ENCODE peak calls at places on chromosomes 2 and 18, in ten cellular contexts. Y, N, W, L, G, F, S, B, M and O are unnamed samples.

GRCh38 chr2:45446016-45446415 is 165.1 kb downstream of the SRBD1 start:
- DNase-seq in Y (no peak), N (no peak), W (no peak), L (no peak), G (no peak), F (no peak), S (no peak), B (no peak), M (no peak), O (no peak)

GRCh38 chr2:156399224-156399949 is 36.8 kb upstream of the GPD2 start:
- DNase-seq in Y (no peak), N (no peak), W (no peak), L (no peak), G (peak), F (peak), S (no peak), B (no peak), M (no peak), O (peak)

GRCh38 chr2:16332681-16333519 is 332.7 kb downstream of the CYRIA start:
- DNase-seq in Y (no peak), N (no peak), W (no peak), L (no peak), G (no peak), F (no peak), S (no peak), B (no peak), M (no peak), O (no peak)

GRCh38 chr2:38598200-38598990 is 4.3 kb downstream of the HNRNPLL start:
- DNase-seq in Y (no peak), N (no peak), W (no peak), L (no peak), G (no peak), F (no peak), S (no peak), B (no peak), M (no peak), O (no peak)

GRCh38 chr2:227312579-227312978 is 12.5 kb upstream of the MFF start:
- DNase-seq in Y (no peak), N (no peak), W (no peak), L (no peak), G (no peak), F (no peak), S (no peak), B (no peak), M (no peak), O (no peak)

GRCh38 chr2:31397099-31397498 is 17.4 kb downstream of the XDH start:
- DNase-seq in Y (no peak), N (no peak), W (no peak), L (no peak), G (no peak), F (no peak), S (no peak), B (no peak), M (no peak), O (no peak)

GRCh38 chr2:233982421-233983121 is 65.4 kb downstream of the TRPM8 start:
- DNase-seq in Y (no peak), N (no peak), W (no peak), L (no peak), G (peak), F (peak), S (no peak), B (no peak), M (no peak), O (no peak)

GRCh38 chr2:237091779-237092436 is 6.2 kb downstream of the COPS8 start:
- DNase-seq in Y (no peak), N (no peak), W (no peak), L (no peak), G (peak), F (peak), S (no peak), B (no peak), M (no peak), O (no peak)

GRCh38 chr18:73980289-73980979 is 167.2 kb downstream of the FBXO15 start:
- DNase-seq in Y (no peak), N (no peak), W (peak), L (peak), G (no peak), F (no peak), S (no peak), B (no peak), M (no peak), O (no peak)

GRCh38 chr18:3029215-3029972 is 16.4 kb upstream of the LPIN2 start:
- DNase-seq in Y (no peak), N (peak), W (no peak), L (no peak), G (peak), F (peak), S (no peak), B (no peak), M (no peak), O (no peak)

GRCh38 chr18:8361941-8362471 is 247.2 kb upstream of the RAB12 start:
- DNase-seq in Y (no peak), N (no peak), W (no peak), L (no peak), G (no peak), F (no peak), S (no peak), B (no peak), M (no peak), O (no peak)

GRCh38 chr18:79490593-79491551 is 95.1 kb downstream of the NFATC1 start:
- DNase-seq in Y (no peak), N (no peak), W (no peak), L (no peak), G (no peak), F (no peak), S (no peak), B (no peak), M (no peak), O (no peak)

GRCh38 chr2:237651761-237652160 is 24.4 kb downstream of the LRRFIP1 start:
- DNase-seq in Y (no peak), N (no peak), W (no peak), L (no peak), G (no peak), F (no peak), S (no peak), B (no peak), M (no peak), O (no peak)

GRCh38 chr2:160353166-160353565 is 140.4 kb downstream of the RBMS1 start:
- DNase-seq in Y (no peak), N (peak), W (no peak), L (no peak), G (no peak), F (no peak), S (no peak), B (no peak), M (no peak), O (no peak)

GRCh38 chr2:240820607-240821428 is 799 bp upstream of the KIF1A start:
- DNase-seq in Y (no peak), N (no peak), W (peak), L (peak), G (no peak), F (no peak), S (no peak), B (no peak), M (no peak), O (no peak)

GRCh38 chr18:79418642-79419041 is 22.9 kb downstream of the NFATC1 start:
- DNase-seq in Y (no peak), N (no peak), W (no peak), L (no peak), G (no peak), F (no peak), S (no peak), B (no peak), M (no peak), O (no peak)

GRCh38 chr18:9612215-9612830 is 2.0 kb downstream of the PPP4R1 start:
- DNase-seq in Y (no peak), N (peak), W (no peak), L (no peak), G (peak), F (peak), S (no peak), B (peak), M (no peak), O (no peak)

GRCh38 chr18:38931754-38932050 is 1366.1 kb upstream of the CELF4 start:
- DNase-seq in Y (no peak), N (no peak), W (no peak), L (no peak), G (no peak), F (no peak), S (no peak), B (no peak), M (no peak), O (no peak)

GRCh38 chr18:31427010-31427409 is 20.5 kb upstream of the DSG3 start:
- DNase-seq in Y (no peak), N (no peak), W (no peak), L (no peak), G (no peak), F (no peak), S (no peak), B (no peak), M (no peak), O (no peak)

GRCh38 chr2:164504253-164504652 is 117.0 kb downstream of the GRB14 start:
- DNase-seq in Y (no peak), N (no peak), W (no peak), L (peak), G (no peak), F (no peak), S (no peak), B (no peak), M (no peak), O (no peak)

GRCh38 chr2:229342376-229342775 is 71.3 kb upstream of the PID1 start:
- DNase-seq in Y (no peak), N (no peak), W (peak), L (peak), G (peak), F (peak), S (no peak), B (no peak), M (no peak), O (peak)
- TF ChIP-seq CTCF in Y (peak), N (no peak), W (peak), L (peak), G (peak), F (peak), S (peak), B (peak), M (peak), O (no peak)

GRCh38 chr2:49772299-49772970 is 618.1 kb upstream of the FSHR start:
- DNase-seq in Y (no peak), N (no peak), W (no peak), L (no peak), G (no peak), F (no peak), S (no peak), B (no peak), M (no peak), O (no peak)

GRCh38 chr2:49770919-49771318 is 616.6 kb upstream of the FSHR start:
- DNase-seq in Y (no peak), N (no peak), W (peak), L (peak), G (peak), F (no peak), S (no peak), B (no peak), M (no peak), O (no peak)
- TF ChIP-seq CTCF in Y (peak), N (no peak), W (peak), L (peak), G (peak), F (no peak), S (peak), B (no peak), M (peak), O (peak)

DNA sequence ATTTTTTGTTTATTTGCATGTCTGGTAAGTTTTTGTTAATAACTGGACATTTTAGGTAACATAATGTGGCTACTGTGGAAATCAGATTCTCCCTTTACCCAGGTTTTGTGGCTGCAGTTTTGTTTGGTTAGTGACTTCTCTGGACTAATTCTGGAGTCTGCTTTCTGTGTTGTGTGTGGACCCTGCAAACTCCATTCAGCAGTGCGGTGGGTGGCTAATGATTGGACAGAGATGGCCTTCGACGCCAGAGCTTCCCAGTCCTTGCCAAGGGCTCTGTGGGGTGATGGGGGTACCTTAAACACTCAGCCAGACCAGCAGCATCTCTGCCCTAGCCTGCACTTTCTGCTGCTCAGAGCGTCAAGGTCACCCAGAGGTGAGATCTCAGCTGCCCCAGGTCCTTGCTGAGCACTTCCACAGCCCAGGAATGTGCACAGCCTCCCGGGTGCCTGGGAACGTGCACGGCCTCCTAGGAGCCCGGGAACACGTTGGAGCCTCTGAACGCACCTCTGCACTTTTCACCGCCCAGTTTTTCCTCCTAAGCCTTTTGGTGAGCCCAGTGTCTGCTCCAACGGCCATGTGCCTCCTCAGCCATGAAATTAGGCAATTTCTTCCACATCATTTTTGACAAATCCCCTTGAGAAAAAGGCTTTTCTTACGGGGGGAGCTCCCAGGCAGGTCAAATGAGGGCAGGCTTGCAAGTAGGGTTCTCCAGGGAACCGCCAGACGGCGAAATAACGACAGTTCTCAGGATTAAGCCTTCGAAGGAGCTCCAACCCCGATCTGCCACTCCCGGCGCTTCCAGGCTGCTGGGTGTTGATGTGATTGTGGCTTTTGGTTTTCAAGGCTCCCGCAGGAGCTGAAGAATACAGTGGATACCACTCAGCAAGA is 35.2 kb upstream of the KLF11 start:
- DNase-seq in Y (no peak), N (no peak), W (no peak), L (no peak), G (no peak), F (no peak), S (no peak), B (no peak), M (no peak), O (no peak)
- TF ChIP-seq CTCF in Y (no peak), N (no peak), W (no peak), L (no peak), G (no peak), F (no peak), S (no peak), B (no peak), M (no peak), O (no peak)

GRCh38 chr2:39625927-39626270 is 39.8 kb upstream of the TMEM178A start:
- DNase-seq in Y (no peak), N (no peak), W (no peak), L (no peak), G (no peak), F (no peak), S (no peak), B (no peak), M (no peak), O (no peak)
- TF ChIP-seq CTCF in Y (no peak), N (no peak), W (no peak), L (no peak), G (no peak), F (no peak), S (no peak), B (no peak), M (no peak), O (no peak)

GRCh38 chr2:28606986-28607441 is 111.2 kb downstream of the PLB1 start:
- DNase-seq in Y (no peak), N (peak), W (no peak), L (no peak), G (peak), F (peak), S (no peak), B (no peak), M (no peak), O (no peak)
- TF ChIP-seq CTCF in Y (no peak), N (no peak), W (no peak), L (no peak), G (peak), F (no peak), S (peak), B (no peak), M (peak), O (no peak)

DNA sequence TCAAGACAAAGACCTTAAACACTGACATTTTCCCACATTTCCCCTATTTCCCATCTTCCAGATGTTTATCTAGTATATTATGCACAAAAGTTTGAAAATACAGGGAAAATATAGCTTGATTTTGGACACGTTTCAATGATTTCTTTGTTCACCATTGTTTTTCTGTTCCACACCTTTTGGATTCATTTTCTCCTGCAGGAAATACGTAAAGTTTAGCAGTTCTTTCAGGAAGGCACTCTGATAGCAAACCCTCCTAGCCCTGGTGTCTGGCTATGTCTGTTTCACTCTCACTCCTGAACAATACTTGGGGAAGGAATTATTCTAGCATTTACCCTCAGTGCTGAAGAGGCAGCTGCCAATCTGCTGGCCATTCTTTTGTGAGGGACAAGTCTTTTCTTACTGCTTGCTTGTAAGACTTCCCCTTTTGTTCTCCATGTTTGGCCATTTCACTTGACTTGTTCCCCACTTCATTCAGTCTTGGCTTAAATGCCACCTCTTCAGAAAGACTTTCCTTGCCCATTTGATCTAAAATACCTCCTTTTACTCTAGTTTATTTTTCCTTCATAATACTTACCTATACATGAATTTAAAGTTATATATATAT is 195.4 kb downstream of the RNF152 start:
- DNase-seq in Y (no peak), N (peak), W (no peak), L (no peak), G (no peak), F (no peak), S (no peak), B (no peak), M (no peak), O (no peak)
- TF ChIP-seq CTCF in Y (no peak), N (no peak), W (no peak), L (no peak), G (no peak), F (no peak), S (no peak), B (no peak), M (no peak), O (no peak)

GRCh38 chr2:127388423-127389164 is 819 bp upstream of the MAP3K2 start:
- DNase-seq in Y (no peak), N (no peak), W (no peak), L (no peak), G (no peak), F (no peak), S (no peak), B (no peak), M (no peak), O (no peak)
- TF ChIP-seq CTCF in Y (no peak), N (no peak), W (no peak), L (no peak), G (no peak), F (no peak), S (no peak), B (no peak), M (no peak), O (no peak)

GRCh38 chr2:230762317-230762896 is 49.8 kb downstream of the CAB39 start:
- DNase-seq in Y (no peak), N (peak), W (peak), L (peak), G (no peak), F (peak), S (no peak), B (no peak), M (no peak), O (no peak)
- TF ChIP-seq CTCF in Y (peak), N (peak), W (peak), L (peak), G (peak), F (peak), S (peak), B (peak), M (no peak), O (no peak)

GRCh38 chr2:20563251-20563650 is 87.6 kb downstream of the HS1BP3 start:
- DNase-seq in Y (no peak), N (no peak), W (no peak), L (no peak), G (no peak), F (no peak), S (no peak), B (no peak), M (no peak), O (no peak)

GRCh38 chr2:20561703-20562454 is 89.0 kb downstream of the HS1BP3 start:
- DNase-seq in Y (no peak), N (peak), W (no peak), L (no peak), G (peak), F (peak), S (no peak), B (no peak), M (no peak), O (no peak)

GRCh38 chr2:20563833-20564232 is 87.1 kb downstream of the HS1BP3 start:
- DNase-seq in Y (no peak), N (peak), W (no peak), L (no peak), G (no peak), F (peak), S (no peak), B (no peak), M (no peak), O (no peak)

GRCh38 chr2:20560891-20561702 is 89.8 kb downstream of the HS1BP3 start:
- DNase-seq in Y (no peak), N (no peak), W (no peak), L (no peak), G (no peak), F (no peak), S (no peak), B (no peak), M (no peak), O (no peak)

DNA sequence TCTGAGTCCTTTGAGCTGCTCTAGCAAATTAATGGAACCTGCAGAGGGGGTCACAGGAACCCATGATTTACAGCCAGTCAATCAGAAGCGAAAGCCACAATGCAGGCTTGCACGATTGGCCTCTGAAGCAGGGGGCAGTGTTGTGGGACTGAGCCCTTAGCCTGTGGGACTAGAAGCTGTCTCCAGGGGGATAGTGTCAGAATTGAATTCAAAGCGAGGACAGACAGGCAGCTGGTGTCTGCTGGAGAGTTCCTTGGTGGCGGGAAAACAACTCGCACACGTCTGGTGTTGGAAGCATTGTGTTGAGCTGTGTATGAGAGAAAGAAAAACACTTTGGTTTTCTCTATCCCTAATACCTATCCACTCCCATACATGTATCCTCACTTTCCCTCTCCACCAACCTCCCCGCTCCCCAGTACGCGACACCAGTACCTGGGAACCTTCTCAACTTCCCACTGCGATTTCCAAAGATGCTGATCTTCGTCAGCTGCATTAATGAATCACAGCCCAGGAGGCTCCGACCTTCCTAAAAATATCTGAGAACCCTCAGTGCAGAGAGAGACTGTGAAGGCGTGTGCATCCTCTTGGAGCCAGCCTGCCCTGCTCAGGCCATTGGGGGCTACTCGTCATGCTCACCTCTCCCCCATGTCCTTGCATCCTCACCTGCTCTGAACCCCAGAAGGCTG is 88.2 kb downstream of the HS1BP3 start:
- DNase-seq in Y (no peak), N (no peak), W (peak), L (peak), G (no peak), F (no peak), S (no peak), B (no peak), M (no peak), O (no peak)
- TF ChIP-seq CTCF in Y (peak), N (no peak), W (no peak), L (no peak), G (peak), F (peak), S (no peak), B (no peak), M (no peak), O (no peak)

DNA sequence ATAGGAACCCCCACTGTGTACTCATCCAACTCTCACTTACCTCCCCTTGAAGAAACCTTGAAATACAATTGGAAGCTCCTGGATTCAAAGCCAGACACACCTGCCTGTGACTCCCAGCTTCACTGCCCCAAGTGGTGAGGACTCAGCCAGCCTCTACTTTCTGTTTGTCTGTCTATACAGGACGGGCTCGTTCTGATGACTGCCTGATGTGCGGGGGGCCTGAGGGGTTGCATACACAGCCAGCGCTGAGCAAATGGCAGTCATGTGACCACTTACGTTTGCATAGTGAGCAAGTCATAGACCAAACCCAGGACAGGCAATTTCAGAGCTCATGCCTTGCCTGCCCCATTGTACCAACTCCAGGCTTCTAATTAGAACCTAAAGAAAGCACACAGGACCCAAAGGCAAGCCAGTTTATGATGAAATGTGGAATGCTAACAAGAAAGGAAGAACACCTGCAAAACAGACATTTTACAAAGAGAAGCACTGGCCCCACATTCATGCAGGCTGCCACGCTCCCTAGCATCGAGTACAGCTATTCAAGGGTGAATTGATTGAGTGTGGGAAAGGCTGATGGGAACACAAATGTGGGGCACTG is 137.8 kb downstream of the LNPK start:
- DNase-seq in Y (no peak), N (no peak), W (no peak), L (no peak), G (no peak), F (no peak), S (no peak), B (no peak), M (no peak), O (no peak)
- TF ChIP-seq CTCF in Y (no peak), N (no peak), W (no peak), L (no peak), G (no peak), F (no peak), S (no peak), B (no peak), M (no peak), O (no peak)